ENCODE peak calls at places on chromosomes 1 and 21, in five cellular contexts. One of them, this sample, is unnamed.

GRCh38 chr1:118223426-118223825 is 38.4 kb upstream of the SPAG17 start:
- DNase-seq in fibroblast of pulmonary artery: peak; percentile 16
- DNase-seq in AG04450: no peak
- DNase-seq in brain microvascular endothelial cell: peak; percentile 6
- DNase-seq in heart left ventricle: no peak
- DNase-seq in this sample: no peak

GRCh38 chr1:95067069-95067468 is 5.7 kb downstream of the ALG14 start:
- DNase-seq in fibroblast of pulmonary artery: no peak
- DNase-seq in AG04450: no peak
- DNase-seq in brain microvascular endothelial cell: no peak
- DNase-seq in heart left ventricle: no peak
- DNase-seq in this sample: no peak

GRCh38 chr1:101371259-101371658 is 134.4 kb downstream of the S1PR1 start:
- DNase-seq in fibroblast of pulmonary artery: peak; percentile 13
- DNase-seq in AG04450: peak; percentile 34
- DNase-seq in brain microvascular endothelial cell: peak; percentile 79
- DNase-seq in heart left ventricle: no peak
- DNase-seq in this sample: peak; percentile 45

GRCh38 chr21:24023936-24024335 is 1583.3 kb downstream of the MRPL39 start:
- DNase-seq in fibroblast of pulmonary artery: no peak
- DNase-seq in AG04450: no peak
- DNase-seq in brain microvascular endothelial cell: no peak
- DNase-seq in heart left ventricle: no peak
- DNase-seq in this sample: no peak

GRCh38 chr1:37478890-37479254 is 4.5 kb downstream of the ZC3H12A start:
- DNase-seq in fibroblast of pulmonary artery: peak; percentile 55
- DNase-seq in AG04450: no peak
- DNase-seq in brain microvascular endothelial cell: no peak
- DNase-seq in heart left ventricle: no peak
- DNase-seq in this sample: no peak

GRCh38 chr1:198919667-198920398 is 281.0 kb downstream of the PTPRC start:
- DNase-seq in fibroblast of pulmonary artery: no peak
- DNase-seq in AG04450: no peak
- DNase-seq in brain microvascular endothelial cell: no peak
- DNase-seq in heart left ventricle: no peak
- DNase-seq in this sample: no peak

GRCh38 chr1:229570305-229570704 is 11.8 kb upstream of the ABCB10 start:
- DNase-seq in fibroblast of pulmonary artery: no peak
- DNase-seq in AG04450: no peak
- DNase-seq in brain microvascular endothelial cell: no peak
- DNase-seq in heart left ventricle: no peak
- DNase-seq in this sample: no peak

GRCh38 chr21:26438976-26439375 is 134.1 kb downstream of the CYYR1 start:
- DNase-seq in fibroblast of pulmonary artery: no peak
- DNase-seq in AG04450: no peak
- DNase-seq in brain microvascular endothelial cell: no peak
- DNase-seq in heart left ventricle: no peak
- DNase-seq in this sample: no peak

GRCh38 chr1:218760601-218761570 is 412.8 kb upstream of the LYPLAL1 start:
- DNase-seq in fibroblast of pulmonary artery: no peak
- DNase-seq in AG04450: no peak
- DNase-seq in brain microvascular endothelial cell: no peak
- DNase-seq in heart left ventricle: no peak
- DNase-seq in this sample: no peak

GRCh38 chr21:46604975-46605758 is at the start of gene S100B:
- DNase-seq in fibroblast of pulmonary artery: no peak
- DNase-seq in AG04450: no peak
- DNase-seq in brain microvascular endothelial cell: no peak
- DNase-seq in heart left ventricle: no peak
- DNase-seq in this sample: no peak

GRCh38 chr1:209107535-209107934 is 476.0 kb upstream of the CAMK1G start:
- DNase-seq in fibroblast of pulmonary artery: no peak
- DNase-seq in AG04450: no peak
- DNase-seq in brain microvascular endothelial cell: no peak
- DNase-seq in heart left ventricle: no peak
- DNase-seq in this sample: no peak

DNA sequence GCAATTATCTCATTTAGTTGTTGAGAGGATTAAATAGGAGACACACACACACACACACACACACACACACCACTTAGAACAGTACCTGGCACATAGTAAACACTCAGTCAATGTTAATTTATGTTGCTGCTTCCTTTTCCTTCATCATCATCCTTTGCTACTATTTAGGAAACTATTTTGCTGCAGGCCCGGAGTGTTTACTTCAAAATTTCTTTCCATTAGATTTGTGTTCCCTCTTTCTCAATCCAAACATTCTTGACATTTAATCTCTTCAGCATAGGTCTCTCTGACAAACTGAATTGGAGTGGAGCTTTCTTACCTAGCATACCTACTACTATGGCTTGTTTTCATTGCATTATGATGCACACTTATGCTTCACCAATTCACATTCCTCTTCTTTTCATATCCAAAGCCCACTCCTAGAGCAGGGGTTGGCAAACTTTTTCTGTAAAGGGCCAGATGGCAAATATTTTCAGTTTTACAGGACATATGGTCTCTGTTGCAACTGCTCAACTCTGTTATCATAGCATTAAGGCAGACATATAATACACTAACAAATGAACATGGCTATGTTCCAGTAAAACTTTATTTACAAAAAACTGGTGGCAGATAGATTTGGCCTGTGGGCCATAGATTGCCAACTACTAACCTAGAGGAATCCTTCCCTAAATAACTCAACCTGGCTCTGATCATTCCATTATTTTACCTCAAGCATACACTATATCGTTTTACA is 49.5 kb downstream of the SCMH1 start:
- DNase-seq in fibroblast of pulmonary artery: peak; percentile 16
- DNase-seq in AG04450: peak; percentile 27
- DNase-seq in brain microvascular endothelial cell: no peak
- DNase-seq in heart left ventricle: no peak
- DNase-seq in this sample: no peak
- TF ChIP-seq CTCF in fibroblast of pulmonary artery: no peak
- TF ChIP-seq CTCF in AG04450: no peak
- TF ChIP-seq CTCF in brain microvascular endothelial cell: no peak
- TF ChIP-seq CTCF in heart left ventricle: no peak
- TF ChIP-seq CTCF in this sample: no peak

GRCh38 chr1:183537405-183537804 is 52.9 kb downstream of the NCF2 start:
- DNase-seq in fibroblast of pulmonary artery: peak; percentile 30
- DNase-seq in AG04450: no peak
- DNase-seq in brain microvascular endothelial cell: no peak
- DNase-seq in heart left ventricle: no peak
- DNase-seq in this sample: no peak
- H3K4me3 ChIP-seq in fibroblast of pulmonary artery: no peak overlapping the region
- H3K4me3 ChIP-seq in AG04450: no peak overlapping the region
- H3K4me3 ChIP-seq in brain microvascular endothelial cell: no peak overlapping the region
- H3K4me3 ChIP-seq in heart left ventricle: no peak overlapping the region
- H3K4me3 ChIP-seq in this sample: no peak overlapping the region

DNA sequence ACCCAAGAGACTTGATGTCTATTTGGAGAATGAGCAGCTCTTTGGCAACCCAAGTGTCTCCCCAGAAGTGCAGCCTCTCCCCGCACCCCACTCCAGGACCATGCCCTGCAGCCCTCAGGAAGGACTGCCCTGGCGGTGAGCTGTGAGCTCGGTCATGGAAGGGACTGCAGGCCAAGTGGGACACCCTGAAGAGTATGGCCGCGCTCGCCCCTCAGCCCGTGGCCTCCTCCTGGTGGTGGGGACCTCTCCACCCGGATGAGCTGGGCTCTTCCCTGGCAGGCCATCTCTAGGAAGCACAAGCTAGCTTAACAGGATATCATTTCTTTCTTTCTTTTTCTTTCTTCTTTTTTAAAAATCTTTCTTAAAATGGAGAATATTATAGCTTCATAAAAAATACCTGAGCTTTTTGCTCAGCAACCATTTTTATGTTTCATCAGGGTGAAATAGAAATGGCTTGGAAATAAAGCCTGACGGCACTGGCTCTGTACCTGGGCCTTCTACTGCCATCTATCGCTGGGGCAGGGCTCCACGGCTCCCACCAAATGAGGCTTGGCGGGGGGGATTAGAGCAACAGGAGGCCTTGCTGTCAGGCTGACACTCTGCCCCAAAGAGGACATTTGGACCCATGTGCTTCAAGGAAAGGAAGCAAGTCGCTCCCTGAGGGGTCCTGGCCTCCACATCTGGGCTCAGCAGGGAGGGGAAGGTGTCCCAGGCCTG is 296.2 kb upstream of the VAMP3 start:
- DNase-seq in fibroblast of pulmonary artery: no peak
- DNase-seq in AG04450: no peak
- DNase-seq in brain microvascular endothelial cell: no peak
- DNase-seq in heart left ventricle: no peak
- DNase-seq in this sample: no peak
- TF ChIP-seq CTCF in fibroblast of pulmonary artery: no peak
- TF ChIP-seq CTCF in AG04450: peak; percentile 8
- TF ChIP-seq CTCF in brain microvascular endothelial cell: peak; percentile 29
- TF ChIP-seq CTCF in heart left ventricle: no peak
- TF ChIP-seq CTCF in this sample: no peak

GRCh38 chr1:28416509-28417194 is 47.1 kb downstream of the PHACTR4 start:
- DNase-seq in fibroblast of pulmonary artery: no peak
- DNase-seq in AG04450: no peak
- DNase-seq in brain microvascular endothelial cell: no peak
- DNase-seq in heart left ventricle: no peak
- DNase-seq in this sample: no peak
- H3K4me3 ChIP-seq in fibroblast of pulmonary artery: no peak overlapping the region
- H3K4me3 ChIP-seq in AG04450: no peak overlapping the region
- H3K4me3 ChIP-seq in brain microvascular endothelial cell: no peak overlapping the region
- H3K4me3 ChIP-seq in heart left ventricle: no peak overlapping the region
- H3K4me3 ChIP-seq in this sample: no peak overlapping the region

GRCh38 chr21:16454371-16454770 is 724.6 kb downstream of the USP25 start:
- DNase-seq in fibroblast of pulmonary artery: peak; percentile 51
- DNase-seq in AG04450: no peak
- DNase-seq in brain microvascular endothelial cell: no peak
- DNase-seq in heart left ventricle: no peak
- DNase-seq in this sample: no peak
- TF ChIP-seq CTCF in fibroblast of pulmonary artery: peak; percentile 61
- TF ChIP-seq CTCF in AG04450: peak; percentile 38
- TF ChIP-seq CTCF in brain microvascular endothelial cell: peak; percentile 33
- TF ChIP-seq CTCF in heart left ventricle: no peak
- TF ChIP-seq CTCF in this sample: peak; percentile 29

GRCh38 chr1:156844638-156845037 is 14.3 kb downstream of the INSRR start:
- DNase-seq in fibroblast of pulmonary artery: no peak
- DNase-seq in AG04450: no peak
- DNase-seq in brain microvascular endothelial cell: no peak
- DNase-seq in heart left ventricle: no peak
- DNase-seq in this sample: no peak
- H3K4me3 ChIP-seq in fibroblast of pulmonary artery: no peak overlapping the region
- H3K4me3 ChIP-seq in AG04450: no peak overlapping the region
- H3K4me3 ChIP-seq in brain microvascular endothelial cell: no peak overlapping the region
- H3K4me3 ChIP-seq in heart left ventricle: no peak overlapping the region
- H3K4me3 ChIP-seq in this sample: no peak overlapping the region

GRCh38 chr1:77031101-77031662 is 163.9 kb downstream of the ST6GALNAC5 start:
- DNase-seq in fibroblast of pulmonary artery: peak; percentile 40
- DNase-seq in AG04450: peak; percentile 24
- DNase-seq in brain microvascular endothelial cell: peak; percentile 59
- DNase-seq in heart left ventricle: no peak
- DNase-seq in this sample: no peak
- TF ChIP-seq CTCF in fibroblast of pulmonary artery: no peak
- TF ChIP-seq CTCF in AG04450: peak; percentile 5
- TF ChIP-seq CTCF in brain microvascular endothelial cell: peak; percentile 18
- TF ChIP-seq CTCF in heart left ventricle: no peak
- TF ChIP-seq CTCF in this sample: peak; percentile 6

This sample was measured in kidney epithelial cell.